ENCODE peak calls at places on chromosomes 6 and 20, in ten cellular contexts. H is midbrain; M is activated naive CD4-positive, alpha-beta T cell; I is activated effector memory CD4-positive, alpha-beta T cell treated with anti-CD3 and anti-CD28 coated beads, Interleukin-2, amount 50 U/mL, for 16 hours; J is T-helper 17 cell; X is H7; Y is lower lobe of right lung; R is Ammon's horn; A is T follicular helper cell; Z is substantia nigra. P is an unnamed sample.

GRCh38 chr6:90537723-90538407 is 49.0 kb downstream of the MAP3K7 start:
- DNase-seq in H (no peak), R (peak; percentile 52), J (no peak), I (no peak), X (no peak), A (no peak), Y (no peak), M (no peak), Z (no peak), P (no peak)

GRCh38 chr20:4227085-4227821 is 211.9 kb upstream of the RNF24 start:
- DNase-seq in R (no peak), H (no peak), Z (no peak), X (peak; percentile 79), I (no peak), M (no peak), Y (no peak), J (no peak), A (no peak), P (peak; percentile 78)

GRCh38 chr6:35368038-35368887 is 25.9 kb downstream of the PPARD start:
- DNase-seq in A (no peak), R (no peak), I (no peak), J (no peak), Z (no peak), X (no peak), H (no peak), Y (no peak), M (no peak), P (no peak)

GRCh38 chr6:113427617-113428016 is 429.5 kb upstream of the MARCKS start:
- DNase-seq in Y (no peak), M (no peak), R (no peak), H (no peak), J (no peak), Z (no peak), X (no peak), A (no peak), I (no peak), P (no peak)

GRCh38 chr6:26159417-26160273 is 72.4 kb downstream of the HFE start:
- DNase-seq in H (no peak), I (no peak), R (no peak), Z (no peak), A (no peak), J (no peak), Y (no peak), X (peak; percentile 43), M (no peak), P (no peak)

GRCh38 chr6:82270791-82271392 is 23.3 kb upstream of the IBTK start:
- DNase-seq in J (no peak), I (no peak), X (no peak), R (peak; percentile 38), Y (no peak), M (no peak), A (no peak), Z (no peak), H (peak; percentile 60), P (no peak)

GRCh38 chr6:37456816-37457560 is 24.0 kb downstream of the CMTR1 start:
- DNase-seq in H (no peak), X (no peak), A (no peak), J (no peak), Z (no peak), I (no peak), R (peak; percentile 64), M (no peak), Y (no peak), P (no peak)

GRCh38 chr6:22880686-22881433 is 311.5 kb downstream of the HDGFL1 start:
- DNase-seq in Y (no peak), A (no peak), H (no peak), Z (no peak), R (no peak), J (no peak), X (no peak), I (no peak), M (no peak), P (no peak)

GRCh38 chr6:68691120-68691519 is 56.0 kb downstream of the ADGRB3 start:
- DNase-seq in R (no peak), M (no peak), I (no peak), X (no peak), A (no peak), Z (no peak), H (no peak), J (no peak), Y (no peak), P (no peak)

GRCh38 chr6:102068349-102068748 is 674.8 kb downstream of the GRIK2 start:
- DNase-seq in J (no peak), A (no peak), Z (no peak), Y (no peak), R (no peak), M (no peak), H (no peak), X (no peak), I (no peak), P (no peak)

GRCh38 chr6:142945446-142946180 is 637 bp upstream of the HIVEP2 start:
- DNase-seq in M (peak; percentile 31), J (peak; percentile 64), X (peak; percentile 81), H (no peak), R (peak; percentile 60), Z (peak; percentile 70), A (peak; percentile 69), I (peak; percentile 85), Y (peak; percentile 75), P (peak; percentile 47)

GRCh38 chr20:24872291-24873014 is 76.6 kb upstream of the CST7 start:
- DNase-seq in Y (no peak), Z (no peak), I (no peak), R (no peak), H (no peak), X (no peak), J (no peak), M (no peak), A (no peak), P (no peak)

P was measured in posterior cingulate gyrus.